ENCODE peak calls at places on chromosomes 16 and 17, in four cellular contexts. One of them, this sample, is unnamed.

GRCh38 chr16:65414284-65414984 is 292.6 kb upstream of the CDH11 start:
- DNase-seq in GM12878: no peak
- DNase-seq in H1: no peak
- DNase-seq in HepG2: no peak
- DNase-seq in this sample: no peak

GRCh38 chr17:39271546-39271945 is 45.8 kb upstream of the STAC2 start:
- DNase-seq in HepG2: no peak
- DNase-seq in GM12878: no peak
- DNase-seq in H1: no peak
- DNase-seq in this sample: no peak

GRCh38 chr17:48639982-48640857 is 14.1 kb upstream of the HOXB9 start:
- DNase-seq in HepG2: no peak
- DNase-seq in GM12878: no peak
- DNase-seq in H1: no peak
- DNase-seq in this sample: no peak

GRCh38 chr16:57672416-57672815 is 4.3 kb downstream of the ADGRG3 start:
- DNase-seq in HepG2: no peak
- DNase-seq in H1: no peak
- DNase-seq in GM12878: no peak
- DNase-seq in this sample: no peak

GRCh38 chr17:77186141-77186604 is 45.4 kb downstream of the SEC14L1 start:
- DNase-seq in H1: no peak
- DNase-seq in HepG2: no peak
- DNase-seq in GM12878: no peak
- DNase-seq in this sample: no peak

GRCh38 chr16:49748322-49748721 is 107.6 kb downstream of the ZNF423 start:
- DNase-seq in GM12878: no peak
- DNase-seq in HepG2: no peak
- DNase-seq in H1: no peak
- DNase-seq in this sample: no peak

GRCh38 chr17:79845601-79845949 is 6.3 kb upstream of the CBX4 start:
- DNase-seq in HepG2: peak; percentile 50
- DNase-seq in H1: no peak
- DNase-seq in GM12878: no peak
- DNase-seq in this sample: no peak

GRCh38 chr17:55278173-55278748 is 13.5 kb downstream of the HLF start:
- DNase-seq in HepG2: no peak
- DNase-seq in H1: no peak
- DNase-seq in GM12878: no peak
- DNase-seq in this sample: no peak

GRCh38 chr16:83348991-83349390 is 458.8 kb upstream of the HSBP1 start:
- DNase-seq in HepG2: no peak
- DNase-seq in H1: no peak
- DNase-seq in GM12878: no peak
- DNase-seq in this sample: no peak

GRCh38 chr16:11605564-11605886 is 18.8 kb upstream of the LITAF start:
- DNase-seq in H1: no peak
- DNase-seq in HepG2: no peak
- DNase-seq in GM12878: no peak
- DNase-seq in this sample: no peak

GRCh38 chr17:17593222-17593620 is 1.7 kb upstream of the PEMT start:
- DNase-seq in H1: no peak
- DNase-seq in GM12878: no peak
- DNase-seq in HepG2: no peak
- DNase-seq in this sample: no peak

GRCh38 chr16:13070268-13070667 is 168.9 kb downstream of the SHISA9 start:
- DNase-seq in H1: peak; percentile 85
- DNase-seq in GM12878: no peak
- DNase-seq in HepG2: no peak
- DNase-seq in this sample: peak; percentile 95

GRCh38 chr17:75546181-75546580 is 20.7 kb downstream of the LLGL2 start:
- DNase-seq in GM12878: no peak
- DNase-seq in HepG2: no peak
- DNase-seq in H1: no peak
- DNase-seq in this sample: no peak

GRCh38 chr16:11135167-11135973 is 120.6 kb downstream of the SOCS1 start:
- DNase-seq in GM12878: no peak
- DNase-seq in H1: no peak
- DNase-seq in HepG2: no peak
- DNase-seq in this sample: no peak

GRCh38 chr16:79612207-79612606 is 11.7 kb upstream of the MAF start:
- DNase-seq in H1: no peak
- DNase-seq in HepG2: no peak
- DNase-seq in GM12878: no peak
- DNase-seq in this sample: no peak

GRCh38 chr17:74244128-74244527 is 29.9 kb upstream of the DNAI2 start:
- DNase-seq in HepG2: no peak
- DNase-seq in H1: no peak
- DNase-seq in GM12878: no peak
- DNase-seq in this sample: no peak

GRCh38 chr16:12853972-12854371 is 47.4 kb upstream of the SHISA9 start:
- DNase-seq in HepG2: no peak
- DNase-seq in H1: no peak
- DNase-seq in GM12878: no peak
- DNase-seq in this sample: no peak

GRCh38 chr16:49631521-49632041 is 224.3 kb downstream of the ZNF423 start:
- DNase-seq in GM12878: no peak
- DNase-seq in H1: no peak
- DNase-seq in HepG2: no peak
- DNase-seq in this sample: no peak

GRCh38 chr16:81796035-81796434 is 16.9 kb downstream of the PLCG2 start:
- DNase-seq in H1: no peak
- DNase-seq in GM12878: no peak
- DNase-seq in HepG2: no peak
- DNase-seq in this sample: no peak

GRCh38 chr16:3127745-3128144 is 7.1 kb upstream of the ZNF213 start:
- DNase-seq in H1: no peak
- DNase-seq in HepG2: no peak
- DNase-seq in GM12878: no peak
- DNase-seq in this sample: no peak

GRCh38 chr16:3134338-3135119 is at the start of gene ZNF213:
- DNase-seq in GM12878: peak; percentile 95
- DNase-seq in H1: peak; percentile 88
- DNase-seq in HepG2: peak; percentile 98
- DNase-seq in this sample: peak; percentile 99

GRCh38 chr16:3131755-3132377 is 3.0 kb upstream of the ZNF213 start:
- DNase-seq in GM12878: no peak
- DNase-seq in H1: peak; percentile 85
- DNase-seq in HepG2: peak; percentile 48
- DNase-seq in this sample: no peak

GRCh38 chr16:3123986-3124886 is 10.6 kb upstream of the ZNF213 start:
- DNase-seq in H1: peak; percentile 98
- DNase-seq in HepG2: peak; percentile 91
- DNase-seq in GM12878: peak; percentile 72
- DNase-seq in this sample: peak; percentile 96

GRCh38 chr16:3129137-3130131 is 5.4 kb upstream of the ZNF213 start:
- DNase-seq in GM12878: no peak
- DNase-seq in HepG2: peak; percentile 82
- DNase-seq in H1: peak; percentile 81
- DNase-seq in this sample: no peak
- TF ChIP-seq SUZ12 in GM12878: no peak
- TF ChIP-seq SUZ12 in HepG2: no peak
- TF ChIP-seq SUZ12 in H1: no peak
- TF ChIP-seq SUZ12 in this sample: no peak

GRCh38 chr17:82974136-82974952 is 105.1 kb upstream of the METRNL start:
- DNase-seq in GM12878: no peak
- DNase-seq in HepG2: no peak
- DNase-seq in H1: no peak
- DNase-seq in this sample: no peak

GRCh38 chr17:82970067-82970466 is 109.3 kb upstream of the METRNL start:
- DNase-seq in H1: no peak
- DNase-seq in GM12878: no peak
- DNase-seq in HepG2: no peak
- DNase-seq in this sample: no peak

GRCh38 chr17:82973456-82974135 is 105.8 kb upstream of the METRNL start:
- DNase-seq in H1: no peak
- DNase-seq in HepG2: no peak
- DNase-seq in GM12878: no peak
- DNase-seq in this sample: no peak

GRCh38 chr17:82972836-82973372 is 106.5 kb upstream of the METRNL start:
- DNase-seq in HepG2: no peak
- DNase-seq in GM12878: peak; percentile 11
- DNase-seq in H1: no peak
- DNase-seq in this sample: no peak

DNA sequence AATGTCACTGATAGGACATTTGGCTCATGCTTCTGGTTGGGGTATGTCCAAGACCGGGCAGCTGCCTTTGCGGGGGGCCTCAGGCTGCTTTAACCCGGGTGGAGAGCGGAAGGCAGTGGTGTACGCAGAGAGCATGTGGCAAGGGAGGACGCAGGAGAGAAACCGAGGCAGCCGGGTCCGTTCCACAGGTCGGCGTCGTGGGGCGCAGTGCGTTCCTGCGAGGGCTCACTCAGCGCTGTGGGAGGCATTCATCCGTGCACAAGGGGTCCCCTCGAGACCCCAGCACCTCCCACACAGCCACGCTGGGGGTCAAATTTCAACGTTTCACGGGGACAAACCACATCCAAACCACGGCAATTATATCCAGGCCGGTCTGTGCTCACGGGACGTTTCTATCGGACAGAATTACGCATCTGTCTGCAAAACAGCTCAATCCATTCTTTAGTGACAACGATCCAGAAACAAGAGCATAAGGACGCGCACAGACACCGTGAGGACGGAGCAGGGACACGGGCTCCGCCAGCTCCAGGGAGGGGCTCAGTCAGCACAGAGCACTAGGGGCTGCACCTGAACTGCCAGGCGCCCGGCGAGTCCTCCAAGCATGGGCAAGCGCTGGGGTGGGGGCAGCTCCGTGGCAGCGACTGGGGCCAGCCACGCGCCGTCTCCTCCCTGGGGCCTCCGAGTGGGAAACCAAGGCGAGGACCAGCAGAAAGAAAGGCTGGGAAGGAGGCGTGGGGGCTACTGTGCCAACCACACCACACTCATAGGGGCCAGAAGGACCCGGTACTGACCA is 108.4 kb upstream of the METRNL start:
- DNase-seq in HepG2: no peak
- DNase-seq in H1: no peak
- DNase-seq in GM12878: no peak
- DNase-seq in this sample: no peak
- H3K27me3 ChIP-seq in HepG2: no peaks in the 10 kb centered on the region
- H3K27me3 ChIP-seq in H1: no peaks in the 10 kb centered on the region
- H3K27me3 ChIP-seq in GM12878: no peaks in the 10 kb centered on the region
- H3K27me3 ChIP-seq in this sample: no peaks in the 10 kb centered on the region

GRCh38 chr17:31274252-31274651 is 22.8 kb downstream of the OMG start:
- DNase-seq in HepG2: peak; percentile 39
- DNase-seq in GM12878: no peak
- DNase-seq in H1: no peak
- DNase-seq in this sample: no peak
- TF ChIP-seq YY1 in HepG2: no peak
- TF ChIP-seq YY1 in GM12878: no peak
- TF ChIP-seq YY1 in H1: no peak
- TF ChIP-seq YY1 in this sample: no peak

DNA sequence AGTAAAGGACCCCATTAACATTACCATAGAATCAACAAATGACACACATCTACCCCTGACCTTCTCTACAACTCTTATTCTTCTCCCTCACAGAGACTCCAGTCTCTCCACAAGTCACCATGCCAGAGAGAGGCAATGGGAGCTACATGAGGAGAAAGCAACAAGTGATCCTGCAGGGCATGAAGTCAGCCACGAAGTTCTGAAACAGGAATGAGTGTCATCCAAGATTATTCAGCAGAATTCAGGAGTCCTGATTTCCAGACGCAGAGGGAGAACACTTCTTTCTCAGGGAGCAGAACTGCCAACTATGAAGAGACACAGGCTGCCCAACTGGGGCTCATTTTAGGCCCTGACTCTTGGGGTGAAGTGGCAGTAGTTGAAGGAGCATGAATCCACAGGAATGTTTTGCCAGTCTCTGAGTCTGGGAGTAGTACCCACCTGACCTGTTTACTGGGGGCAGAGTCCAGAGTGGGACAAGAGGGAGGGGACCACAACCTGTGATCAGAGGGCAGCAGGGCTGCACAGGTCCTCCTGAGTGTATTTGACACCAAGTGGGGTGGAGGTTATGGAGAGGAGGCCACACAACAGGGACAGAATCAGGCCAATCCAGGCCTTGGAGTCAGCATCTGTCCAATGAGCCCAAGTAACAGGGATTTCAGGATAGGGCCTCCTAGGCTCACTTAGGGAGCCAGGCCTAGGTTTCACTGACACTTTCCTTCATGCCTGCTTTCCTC is 2.4 kb upstream of the MTMR4 start:
- DNase-seq in HepG2: peak; percentile 90
- DNase-seq in H1: no peak
- DNase-seq in GM12878: no peak
- DNase-seq in this sample: no peak
- TF ChIP-seq SUZ12 in HepG2: no peak
- TF ChIP-seq SUZ12 in H1: no peak
- TF ChIP-seq SUZ12 in GM12878: no peak
- TF ChIP-seq SUZ12 in this sample: no peak

DNA sequence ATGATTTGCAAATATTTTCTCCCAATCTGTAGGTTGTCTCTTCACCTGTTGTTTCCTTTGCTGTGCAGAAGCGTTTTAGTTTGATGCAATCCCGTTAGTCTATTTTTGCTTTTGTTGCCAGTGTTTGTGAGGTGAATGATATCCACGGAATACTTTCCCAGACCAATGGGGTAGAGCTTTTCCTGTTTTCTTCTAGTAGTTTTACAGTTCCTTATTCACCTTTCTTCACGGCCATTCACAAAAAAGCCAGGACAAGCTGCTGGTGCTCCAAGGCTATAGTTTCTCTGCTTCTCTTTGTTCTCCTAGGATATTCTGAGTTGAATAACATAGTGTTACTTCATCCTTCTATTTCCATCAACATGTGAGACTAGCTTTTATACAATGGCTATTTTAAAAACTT is 98.7 kb downstream of the UTP18 start:
- DNase-seq in H1: no peak
- DNase-seq in GM12878: no peak
- DNase-seq in HepG2: no peak
- DNase-seq in this sample: no peak
- H3K27me3 ChIP-seq in H1: no peaks in the 10 kb centered on the region
- H3K27me3 ChIP-seq in GM12878: peaks cover 1% of the 10 kb centered on the region
- H3K27me3 ChIP-seq in HepG2: no peaks in the 10 kb centered on the region
- H3K27me3 ChIP-seq in this sample: no peaks in the 10 kb centered on the region